ENCODE peak calls at places on chromosomes 3 and 15, in nine cellular contexts. One of them, this sample, is unnamed.

GRCh38 chr3:53668872-53669271 is 174.5 kb downstream of the CACNA1D start:
- DNase-seq in endothelial cell of umbilical vein: no peak
- DNase-seq in testis: no peak
- DNase-seq in CD4-positive, alpha-beta memory T cell: no peak
- DNase-seq in left ventricle myocardium inferior: no peak
- DNase-seq in fibroblast of mammary gland: peak
- DNase-seq in heart right ventricle: no peak
- DNase-seq in mucosa of descending colon: no peak
- DNase-seq in neural progenitor cell: peak
- DNase-seq in this sample: no peak

GRCh38 chr15:42692997-42693396 is 43.9 kb downstream of the CDAN1 start:
- DNase-seq in endothelial cell of umbilical vein: no peak
- DNase-seq in testis: no peak
- DNase-seq in CD4-positive, alpha-beta memory T cell: no peak
- DNase-seq in left ventricle myocardium inferior: no peak
- DNase-seq in fibroblast of mammary gland: no peak
- DNase-seq in heart right ventricle: no peak
- DNase-seq in mucosa of descending colon: no peak
- DNase-seq in neural progenitor cell: no peak
- DNase-seq in this sample: no peak

GRCh38 chr15:25971053-25971452 is 107.9 kb upstream of the ATP10A start:
- DNase-seq in endothelial cell of umbilical vein: no peak
- DNase-seq in testis: no peak
- DNase-seq in CD4-positive, alpha-beta memory T cell: no peak
- DNase-seq in left ventricle myocardium inferior: no peak
- DNase-seq in fibroblast of mammary gland: no peak
- DNase-seq in heart right ventricle: no peak
- DNase-seq in mucosa of descending colon: no peak
- DNase-seq in neural progenitor cell: no peak
- DNase-seq in this sample: no peak

GRCh38 chr3:128497305-128498126 is 4.5 kb upstream of the GATA2 start:
- DNase-seq in endothelial cell of umbilical vein: peak
- DNase-seq in testis: peak
- DNase-seq in CD4-positive, alpha-beta memory T cell: peak
- DNase-seq in left ventricle myocardium inferior: peak
- DNase-seq in fibroblast of mammary gland: no peak
- DNase-seq in heart right ventricle: peak
- DNase-seq in mucosa of descending colon: peak
- DNase-seq in neural progenitor cell: peak
- DNase-seq in this sample: peak

GRCh38 chr3:13711911-13712650 is 163.2 kb downstream of the FBLN2 start:
- DNase-seq in endothelial cell of umbilical vein: no peak
- DNase-seq in testis: no peak
- DNase-seq in CD4-positive, alpha-beta memory T cell: no peak
- DNase-seq in left ventricle myocardium inferior: no peak
- DNase-seq in fibroblast of mammary gland: no peak
- DNase-seq in heart right ventricle: peak
- DNase-seq in mucosa of descending colon: no peak
- DNase-seq in neural progenitor cell: no peak
- DNase-seq in this sample: no peak

GRCh38 chr3:128480278-128480677 is 12.7 kb downstream of the GATA2 start:
- DNase-seq in endothelial cell of umbilical vein: peak
- DNase-seq in testis: no peak
- DNase-seq in CD4-positive, alpha-beta memory T cell: no peak
- DNase-seq in left ventricle myocardium inferior: peak
- DNase-seq in fibroblast of mammary gland: no peak
- DNase-seq in heart right ventricle: peak
- DNase-seq in mucosa of descending colon: no peak
- DNase-seq in neural progenitor cell: no peak
- DNase-seq in this sample: no peak

GRCh38 chr3:185079620-185080019 is 73.2 kb downstream of the C3orf70 start:
- DNase-seq in endothelial cell of umbilical vein: no peak
- DNase-seq in testis: no peak
- DNase-seq in CD4-positive, alpha-beta memory T cell: no peak
- DNase-seq in left ventricle myocardium inferior: no peak
- DNase-seq in fibroblast of mammary gland: no peak
- DNase-seq in heart right ventricle: no peak
- DNase-seq in mucosa of descending colon: no peak
- DNase-seq in neural progenitor cell: no peak
- DNase-seq in this sample: no peak

GRCh38 chr3:188322135-188322892 is 168.4 kb downstream of the LPP start:
- DNase-seq in endothelial cell of umbilical vein: no peak
- DNase-seq in testis: peak
- DNase-seq in CD4-positive, alpha-beta memory T cell: no peak
- DNase-seq in left ventricle myocardium inferior: no peak
- DNase-seq in fibroblast of mammary gland: no peak
- DNase-seq in heart right ventricle: no peak
- DNase-seq in mucosa of descending colon: no peak
- DNase-seq in neural progenitor cell: no peak
- DNase-seq in this sample: no peak

GRCh38 chr3:183984337-183984736 is 33.3 kb downstream of the ABCC5 start:
- DNase-seq in endothelial cell of umbilical vein: no peak
- DNase-seq in testis: no peak
- DNase-seq in CD4-positive, alpha-beta memory T cell: no peak
- DNase-seq in left ventricle myocardium inferior: no peak
- DNase-seq in fibroblast of mammary gland: peak
- DNase-seq in heart right ventricle: no peak
- DNase-seq in mucosa of descending colon: no peak
- DNase-seq in neural progenitor cell: no peak
- DNase-seq in this sample: no peak

GRCh38 chr3:72665103-72665502 is 183.1 kb downstream of the SHQ1 start:
- DNase-seq in endothelial cell of umbilical vein: no peak
- DNase-seq in testis: no peak
- DNase-seq in CD4-positive, alpha-beta memory T cell: no peak
- DNase-seq in left ventricle myocardium inferior: no peak
- DNase-seq in fibroblast of mammary gland: no peak
- DNase-seq in heart right ventricle: no peak
- DNase-seq in mucosa of descending colon: no peak
- DNase-seq in neural progenitor cell: no peak
- DNase-seq in this sample: no peak

GRCh38 chr3:18998069-18998468 is 150.2 kb upstream of the KCNH8 start:
- DNase-seq in endothelial cell of umbilical vein: no peak
- DNase-seq in testis: no peak
- DNase-seq in CD4-positive, alpha-beta memory T cell: no peak
- DNase-seq in left ventricle myocardium inferior: peak
- DNase-seq in fibroblast of mammary gland: no peak
- DNase-seq in heart right ventricle: peak
- DNase-seq in mucosa of descending colon: no peak
- DNase-seq in neural progenitor cell: no peak
- DNase-seq in this sample: no peak

GRCh38 chr3:42612928-42613327 is 12.4 kb downstream of the NKTR start:
- DNase-seq in endothelial cell of umbilical vein: peak
- DNase-seq in testis: no peak
- DNase-seq in CD4-positive, alpha-beta memory T cell: no peak
- DNase-seq in left ventricle myocardium inferior: no peak
- DNase-seq in fibroblast of mammary gland: no peak
- DNase-seq in heart right ventricle: no peak
- DNase-seq in mucosa of descending colon: no peak
- DNase-seq in neural progenitor cell: no peak
- DNase-seq in this sample: no peak

DNA sequence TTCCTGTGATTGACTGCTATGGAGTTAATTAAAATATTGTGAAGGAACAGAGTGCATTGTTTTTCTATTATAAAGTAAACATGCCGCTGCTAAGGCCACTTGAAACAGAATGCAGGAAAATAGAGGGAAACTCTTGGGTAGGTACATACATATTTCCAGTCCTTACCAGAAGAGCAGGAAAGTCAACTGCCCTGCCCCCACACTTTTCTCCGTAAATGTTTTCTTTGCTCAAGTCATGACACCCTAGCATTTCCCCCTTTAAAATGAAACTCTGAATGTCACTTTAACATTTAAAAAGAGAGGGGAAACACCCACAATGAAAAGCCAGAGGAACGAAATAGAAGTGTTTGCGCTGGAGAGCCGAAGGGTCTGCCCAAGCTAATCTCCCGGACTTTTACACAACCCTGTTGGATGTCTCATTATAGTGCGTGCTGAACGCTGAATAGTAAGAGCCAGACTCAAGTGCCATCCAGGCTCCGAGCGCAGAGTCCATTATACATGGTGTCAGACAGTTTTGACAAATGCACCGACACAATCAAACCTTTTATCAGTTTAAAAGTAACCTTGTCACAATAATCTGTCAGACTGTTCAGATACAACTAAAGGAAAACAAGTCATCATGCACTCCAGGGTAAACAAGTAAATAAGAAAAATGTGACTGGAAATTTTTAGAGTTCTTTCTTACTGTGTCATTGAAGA is 159.6 kb downstream of the RBMS3 start:
- DNase-seq in endothelial cell of umbilical vein: peak
- DNase-seq in testis: no peak
- DNase-seq in CD4-positive, alpha-beta memory T cell: no peak
- DNase-seq in left ventricle myocardium inferior: no peak
- DNase-seq in fibroblast of mammary gland: no peak
- DNase-seq in heart right ventricle: no peak
- DNase-seq in mucosa of descending colon: no peak
- DNase-seq in neural progenitor cell: peak
- DNase-seq in this sample: no peak
- H3K4me3 ChIP-seq in endothelial cell of umbilical vein: no peak
- H3K4me3 ChIP-seq in testis: no peak
- H3K4me3 ChIP-seq in CD4-positive, alpha-beta memory T cell: no peak
- H3K4me3 ChIP-seq in left ventricle myocardium inferior: peak
- H3K4me3 ChIP-seq in fibroblast of mammary gland: no peak
- H3K4me3 ChIP-seq in heart right ventricle: peak
- H3K4me3 ChIP-seq in mucosa of descending colon: no peak
- H3K4me3 ChIP-seq in neural progenitor cell: peak
- H3K4me3 ChIP-seq in this sample: no peak

DNA sequence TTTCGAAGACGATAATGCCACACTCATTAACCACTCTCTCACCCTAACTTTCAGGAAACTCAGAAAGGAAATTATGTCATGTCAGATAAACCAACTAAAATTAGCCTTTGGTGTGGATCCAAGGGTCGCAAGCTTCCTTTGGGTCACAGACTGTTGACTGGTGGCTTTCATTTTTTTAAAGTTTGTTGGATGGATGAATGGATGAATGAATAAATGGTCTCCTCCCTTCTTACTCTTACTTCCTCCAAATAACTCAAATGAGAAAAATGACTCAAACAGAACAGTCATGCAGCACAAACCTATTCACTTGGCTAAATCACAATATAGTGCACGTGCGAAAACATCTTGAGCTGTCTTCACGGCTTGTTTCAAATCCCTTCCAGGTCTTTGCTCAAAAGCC is 82.9 kb upstream of the HACD2 start:
- DNase-seq in endothelial cell of umbilical vein: peak
- DNase-seq in testis: no peak
- DNase-seq in CD4-positive, alpha-beta memory T cell: no peak
- DNase-seq in left ventricle myocardium inferior: no peak
- DNase-seq in fibroblast of mammary gland: peak
- DNase-seq in heart right ventricle: peak
- DNase-seq in mucosa of descending colon: no peak
- DNase-seq in neural progenitor cell: no peak
- DNase-seq in this sample: no peak
- H3K4me3 ChIP-seq in endothelial cell of umbilical vein: no peak
- H3K4me3 ChIP-seq in testis: no peak
- H3K4me3 ChIP-seq in CD4-positive, alpha-beta memory T cell: no peak
- H3K4me3 ChIP-seq in left ventricle myocardium inferior: no peak
- H3K4me3 ChIP-seq in fibroblast of mammary gland: no peak
- H3K4me3 ChIP-seq in heart right ventricle: no peak
- H3K4me3 ChIP-seq in mucosa of descending colon: no peak
- H3K4me3 ChIP-seq in neural progenitor cell: no peak
- H3K4me3 ChIP-seq in this sample: no peak

GRCh38 chr3:23810342-23811116 is 4.8 kb downstream of the UBE2E1 start:
- DNase-seq in endothelial cell of umbilical vein: peak
- DNase-seq in testis: peak
- DNase-seq in CD4-positive, alpha-beta memory T cell: peak
- DNase-seq in left ventricle myocardium inferior: peak
- DNase-seq in fibroblast of mammary gland: no peak
- DNase-seq in heart right ventricle: peak
- DNase-seq in mucosa of descending colon: peak
- DNase-seq in neural progenitor cell: peak
- DNase-seq in this sample: peak

GRCh38 chr3:23809294-23809693 is 3.5 kb downstream of the UBE2E1 start:
- DNase-seq in endothelial cell of umbilical vein: no peak
- DNase-seq in testis: no peak
- DNase-seq in CD4-positive, alpha-beta memory T cell: no peak
- DNase-seq in left ventricle myocardium inferior: no peak
- DNase-seq in fibroblast of mammary gland: no peak
- DNase-seq in heart right ventricle: no peak
- DNase-seq in mucosa of descending colon: no peak
- DNase-seq in neural progenitor cell: no peak
- DNase-seq in this sample: no peak

GRCh38 chr3:23809840-23810341 is 4.1 kb downstream of the UBE2E1 start:
- DNase-seq in endothelial cell of umbilical vein: peak
- DNase-seq in testis: no peak
- DNase-seq in CD4-positive, alpha-beta memory T cell: no peak
- DNase-seq in left ventricle myocardium inferior: no peak
- DNase-seq in fibroblast of mammary gland: no peak
- DNase-seq in heart right ventricle: no peak
- DNase-seq in mucosa of descending colon: no peak
- DNase-seq in neural progenitor cell: no peak
- DNase-seq in this sample: no peak

GRCh38 chr3:23811117-23811487 is 5.3 kb downstream of the UBE2E1 start:
- DNase-seq in endothelial cell of umbilical vein: no peak
- DNase-seq in testis: no peak
- DNase-seq in CD4-positive, alpha-beta memory T cell: no peak
- DNase-seq in left ventricle myocardium inferior: no peak
- DNase-seq in fibroblast of mammary gland: no peak
- DNase-seq in heart right ventricle: no peak
- DNase-seq in mucosa of descending colon: no peak
- DNase-seq in neural progenitor cell: peak
- DNase-seq in this sample: peak

GRCh38 chr3:23811919-23812318 is 6.2 kb downstream of the UBE2E1 start:
- DNase-seq in endothelial cell of umbilical vein: no peak
- DNase-seq in testis: no peak
- DNase-seq in CD4-positive, alpha-beta memory T cell: no peak
- DNase-seq in left ventricle myocardium inferior: no peak
- DNase-seq in fibroblast of mammary gland: no peak
- DNase-seq in heart right ventricle: no peak
- DNase-seq in mucosa of descending colon: no peak
- DNase-seq in neural progenitor cell: no peak
- DNase-seq in this sample: no peak
- H3K4me3 ChIP-seq in endothelial cell of umbilical vein: no peak
- H3K4me3 ChIP-seq in testis: no peak
- H3K4me3 ChIP-seq in CD4-positive, alpha-beta memory T cell: no peak
- H3K4me3 ChIP-seq in left ventricle myocardium inferior: peak
- H3K4me3 ChIP-seq in fibroblast of mammary gland: no peak
- H3K4me3 ChIP-seq in heart right ventricle: no peak
- H3K4me3 ChIP-seq in mucosa of descending colon: no peak
- H3K4me3 ChIP-seq in neural progenitor cell: peak
- H3K4me3 ChIP-seq in this sample: no peak

DNA sequence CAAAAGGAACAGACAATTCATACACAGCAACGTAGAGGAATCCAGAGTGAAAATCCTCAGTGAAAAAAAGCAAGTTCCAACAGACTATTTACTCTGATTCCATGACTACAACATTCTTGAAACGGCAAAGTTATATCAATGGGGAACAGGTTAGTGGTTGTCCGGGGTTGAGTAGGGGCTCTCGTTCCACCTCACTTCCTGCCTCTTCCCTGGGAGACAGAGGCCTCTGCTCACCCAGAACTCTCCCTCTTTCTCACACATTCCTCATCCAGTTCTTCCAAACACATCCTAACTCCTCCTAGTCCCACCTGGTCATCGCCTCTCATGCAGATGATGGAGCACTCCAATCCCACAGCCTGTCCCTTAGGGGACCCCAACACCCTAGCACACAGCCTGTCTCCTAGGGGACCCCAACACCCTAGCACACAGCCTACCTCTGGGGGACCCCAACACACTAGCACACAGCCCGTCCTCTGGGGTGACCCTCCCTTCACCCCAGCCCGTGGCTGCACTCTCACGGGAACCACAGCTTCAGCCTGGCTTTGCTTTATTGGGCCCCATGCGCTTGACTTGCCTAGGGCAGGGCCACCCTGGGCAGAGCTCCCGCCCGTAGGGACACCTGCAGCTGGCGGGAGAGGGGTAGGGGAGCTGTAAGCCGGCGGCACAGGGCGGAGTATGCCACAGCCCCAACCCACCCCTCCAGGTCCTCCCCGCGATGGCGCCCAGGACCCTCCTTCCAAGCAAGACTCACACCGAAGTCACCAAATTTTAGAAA is 5.2 kb downstream of the OCA2 start:
- DNase-seq in endothelial cell of umbilical vein: no peak
- DNase-seq in testis: no peak
- DNase-seq in CD4-positive, alpha-beta memory T cell: no peak
- DNase-seq in left ventricle myocardium inferior: no peak
- DNase-seq in fibroblast of mammary gland: no peak
- DNase-seq in heart right ventricle: no peak
- DNase-seq in mucosa of descending colon: peak
- DNase-seq in neural progenitor cell: no peak
- DNase-seq in this sample: no peak
- H3K4me3 ChIP-seq in endothelial cell of umbilical vein: no peak
- H3K4me3 ChIP-seq in testis: peak
- H3K4me3 ChIP-seq in CD4-positive, alpha-beta memory T cell: no peak
- H3K4me3 ChIP-seq in left ventricle myocardium inferior: peak
- H3K4me3 ChIP-seq in fibroblast of mammary gland: no peak
- H3K4me3 ChIP-seq in heart right ventricle: no peak
- H3K4me3 ChIP-seq in mucosa of descending colon: no peak
- H3K4me3 ChIP-seq in neural progenitor cell: peak
- H3K4me3 ChIP-seq in this sample: no peak

This sample was measured in WERI-Rb-1.